ENCODE peak calls at places on chromosomes 4 and X, in nine cellular contexts. A is glutamatergic neuron, I is fibroblast of mammary gland, O is ovary, C is brain microvascular endothelial cell, E is foreskin fibroblast, H is stomach, Y is AG09319, K is H9. L is an unnamed sample.

GRCh38 chr4:153541426-153542096 is 75.4 kb downstream of the TMEM131L start:
- DNase-seq in Y (peak; percentile 67), A (no peak), K (no peak), H (no peak), E (peak; percentile 88), I (peak; percentile 92), O (no peak), C (peak; percentile 95), L (no peak)

GRCh38 chr4:93775551-93775950 is 53.0 kb upstream of the ATOH1 start:
- DNase-seq in A (no peak), Y (no peak), O (no peak), I (no peak), H (no peak), K (no peak), E (no peak), C (no peak), L (no peak)

GRCh38 chrX:134191276-134191675 is 45.7 kb upstream of the CCDC160 start:
- DNase-seq in K (no peak), C (no peak), I (no peak), A (no peak), H (no peak), E (no peak), Y (no peak), O (no peak), L (no peak)

GRCh38 chr4:176422031-176422430 is 102.3 kb downstream of the SPCS3 start:
- DNase-seq in H (no peak), I (no peak), O (no peak), C (no peak), E (no peak), Y (no peak), A (no peak), K (no peak), L (no peak)

GRCh38 chr4:24765331-24765990 is 29.9 kb upstream of the SOD3 start:
- DNase-seq in E (peak; percentile 77), Y (no peak), H (no peak), A (no peak), I (peak; percentile 54), K (no peak), O (no peak), C (no peak), L (no peak)

GRCh38 chr4:94390804-94391410 is 48.3 kb upstream of the HPGDS start:
- DNase-seq in H (no peak), Y (no peak), O (no peak), E (peak; percentile 19), I (peak; percentile 11), K (no peak), A (no peak), C (no peak), L (peak; percentile 22)

GRCh38 chr4:25842229-25842840 is 20.5 kb downstream of the SEL1L3 start:
- DNase-seq in K (no peak), I (no peak), H (no peak), O (no peak), Y (no peak), A (no peak), E (no peak), C (no peak), L (no peak)

GRCh38 chrX:149259241-149259640 is 245.9 kb downstream of the IDS start:
- DNase-seq in O (no peak), E (peak; percentile 35), A (no peak), K (no peak), I (peak; percentile 53), H (no peak), Y (no peak), C (peak; percentile 34), L (no peak)

GRCh38 chrX:43835557-43835956 is 46.7 kb downstream of the MAOB start:
- DNase-seq in A (no peak), C (no peak), E (no peak), H (no peak), K (no peak), Y (no peak), O (no peak), I (no peak), L (no peak)

GRCh38 chrX:4841216-4841745 is 1127.8 kb upstream of the PRKX start:
- DNase-seq in Y (no peak), A (no peak), K (no peak), E (peak; percentile 10), H (no peak), I (no peak), C (no peak), O (no peak), L (peak; percentile 0)

GRCh38 chr4:1413221-1413663 is 7.0 kb upstream of the NKX1-1 start:
- DNase-seq in O (no peak), H (peak; percentile 19), Y (no peak), E (no peak), K (peak; percentile 22), I (no peak), A (no peak), C (no peak), L (no peak)

GRCh38 chr4:128286474-128287158 is 997 bp downstream of the PGRMC2 start:
- DNase-seq in A (no peak), E (peak; percentile 52), H (no peak), C (no peak), O (no peak), K (no peak), I (peak; percentile 48), Y (no peak), L (no peak)

GRCh38 chrX:152915541-152916241 is 17.8 kb downstream of the ZNF185 start:
- DNase-seq in E (peak; percentile 74), H (no peak), K (peak; percentile 62), A (peak; percentile 60), Y (no peak), O (no peak), C (peak; percentile 65), I (peak; percentile 63), L (peak; percentile 21)

GRCh38 chrX:154381271-154381670 is 2.2 kb downstream of the EMD start:
- DNase-seq in E (no peak), O (no peak), K (no peak), C (no peak), I (no peak), H (no peak), A (no peak), Y (no peak), L (no peak)

GRCh38 chrX:108122748-108123147 is 31.2 kb downstream of the ATG4A start:
- DNase-seq in O (no peak), I (peak; percentile 45), E (peak; percentile 46), C (no peak), Y (peak; percentile 19), A (no peak), H (no peak), K (no peak), L (no peak)

GRCh38 chr4:77818077-77818666 is 996 bp downstream of the CNOT6L start:
- DNase-seq in I (peak; percentile 85), H (peak; percentile 76), A (peak; percentile 65), E (peak; percentile 91), Y (peak; percentile 48), O (peak; percentile 71), C (peak; percentile 73), K (peak; percentile 66), L (peak; percentile 62)

GRCh38 chr4:17817027-17817426 is 6.2 kb downstream of the NCAPG start:
- DNase-seq in K (no peak), H (no peak), I (peak; percentile 81), C (peak; percentile 31), A (no peak), Y (peak; percentile 62), E (peak; percentile 80), O (no peak), L (no peak)

GRCh38 chr4:139562839-139563238 is 6.8 kb upstream of the SETD7 start:
- DNase-seq in Y (no peak), C (no peak), H (no peak), K (no peak), E (no peak), I (no peak), A (no peak), O (no peak), L (no peak)

GRCh38 chrX:150688911-150689451 is 4.2 kb upstream of the MTMR1 start:
- DNase-seq in O (no peak), H (no peak), E (peak; percentile 87), C (peak; percentile 91), A (no peak), K (peak; percentile 43), I (peak; percentile 91), Y (peak; percentile 56), L (peak; percentile 70)

GRCh38 chr4:3041192-3042142 is 32.9 kb downstream of the HTT-AS start:
- DNase-seq in H (peak; percentile 35), Y (no peak), C (peak; percentile 64), I (peak; percentile 36), O (peak; percentile 31), K (peak; percentile 55), E (peak; percentile 81), A (peak; percentile 43), L (peak; percentile 15)

DNA sequence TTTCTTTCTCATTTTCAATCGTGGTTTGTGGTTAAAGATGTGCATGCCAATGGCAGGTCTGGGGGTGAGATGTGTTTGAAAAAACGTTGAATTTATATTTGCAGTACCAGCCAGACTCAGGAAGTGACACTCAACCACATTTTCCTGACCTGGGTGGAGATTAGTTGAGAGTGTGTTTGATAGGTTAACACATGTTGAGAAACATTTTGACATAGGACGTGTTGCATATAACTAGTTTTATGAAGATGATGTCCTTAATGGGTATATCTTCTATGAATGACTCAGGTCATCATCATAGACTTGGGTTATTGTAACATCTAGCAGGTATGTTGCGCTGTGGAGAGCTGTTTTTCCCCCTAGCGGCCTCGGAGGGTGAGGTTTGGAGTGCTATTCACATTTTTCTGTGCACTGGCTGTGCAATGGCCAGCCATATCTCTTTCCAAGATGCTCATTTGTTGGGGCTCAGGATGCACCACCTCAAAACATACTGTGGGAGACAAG is 21.7 kb upstream of the CD38 start:
- DNase-seq in I (peak; percentile 8), A (no peak), O (no peak), C (peak; percentile 81), E (peak; percentile 11), H (no peak), K (no peak), Y (no peak), L (peak; percentile 5)
- TF ChIP-seq CTCF in I (no peak), A (no peak), O (no peak), C (peak; percentile 76), E (no peak), H (no peak), K (no peak), Y (no peak), L (no peak)

GRCh38 chrX:27599928-27600327 is 9.8 kb downstream of the DCAF8L2 start:
- DNase-seq in K (no peak), Y (no peak), A (no peak), H (no peak), I (peak; percentile 4), O (no peak), E (no peak), C (no peak), L (no peak)
- TF ChIP-seq CTCF in K (no peak), Y (no peak), A (no peak), H (no peak), I (no peak), O (no peak), E (no peak), C (no peak), L (no peak)

DNA sequence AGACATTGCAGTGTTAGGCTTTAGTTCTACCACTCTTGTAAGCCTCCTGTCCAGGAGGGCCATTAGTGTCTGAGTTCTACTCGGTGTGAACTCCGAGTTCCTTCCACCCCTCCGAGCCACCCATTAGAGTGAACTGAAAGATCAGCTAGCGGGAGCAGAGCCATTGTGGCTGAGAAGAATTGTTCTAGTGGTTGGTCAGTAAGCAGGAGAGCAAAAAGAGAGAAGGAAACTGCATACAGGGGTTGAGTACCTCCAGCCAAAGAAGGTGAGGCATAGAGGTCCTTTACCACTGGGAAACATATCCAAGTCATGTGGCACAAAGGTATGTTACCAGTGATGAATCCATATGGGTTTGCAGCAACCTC is 96.9 kb downstream of the CPE start:
- DNase-seq in C (no peak), Y (no peak), A (no peak), I (no peak), E (no peak), H (no peak), O (no peak), K (no peak), L (no peak)
- TF ChIP-seq CTCF in C (no peak), Y (no peak), A (no peak), I (no peak), E (no peak), H (no peak), O (no peak), K (no peak), L (no peak)

GRCh38 chrX:141936080-141936479 is 32.4 kb downstream of the MAGEC1 start:
- DNase-seq in K (no peak), O (no peak), C (no peak), E (peak; percentile 0), A (no peak), H (no peak), Y (no peak), I (no peak), L (no peak)
- TF ChIP-seq CTCF in K (peak; percentile 41), O (no peak), C (peak; percentile 12), E (no peak), A (no peak), H (no peak), Y (no peak), I (no peak), L (no peak)

L was measured in Calu3.